ENCODE peak calls at places on chromosomes 12 and 14, in eight cellular contexts. T is uterus; K is cardiac muscle cell; D is foreskin keratinocyte; J is stomach; I is AG04450; F is CD8-positive, alpha-beta T cell; X is tibial artery. R is an unnamed sample.

GRCh38 chr12:26054383-26054782 is 70.5 kb downstream of the BHLHE41 start:
- DNase-seq in T (no peak), K (no peak), D (no peak), J (no peak), I (no peak), F (no peak), X (no peak), R (no peak)

GRCh38 chr14:23101986-23102625 is 2.7 kb downstream of the CIROP start:
- DNase-seq in T (no peak), K (no peak), D (no peak), J (no peak), I (no peak), F (no peak), X (no peak), R (no peak)

GRCh38 chr12:33676866-33677265 is 237.2 kb upstream of the SYT10 start:
- DNase-seq in T (no peak), K (no peak), D (no peak), J (no peak), I (no peak), F (no peak), X (no peak), R (no peak)

GRCh38 chr12:110343921-110344555 is 59.5 kb downstream of the ANAPC7 start:
- DNase-seq in T (no peak), K (no peak), D (no peak), J (no peak), I (no peak), F (no peak), X (no peak), R (no peak)

GRCh38 chr14:22386924-22387775 is 201.9 kb downstream of the DAD1 start:
- DNase-seq in T (peak), K (peak), D (peak), J (peak), I (peak), F (no peak), X (peak), R (peak)

GRCh38 chr14:52551696-52552062 is 626 bp downstream of the TXNDC16 start:
- DNase-seq in T (no peak), K (peak), D (peak), J (no peak), I (no peak), F (no peak), X (no peak), R (no peak)

GRCh38 chr14:29821665-29822429 is 105.8 kb downstream of the PRKD1 start:
- DNase-seq in T (no peak), K (no peak), D (no peak), J (no peak), I (no peak), F (no peak), X (no peak), R (no peak)

GRCh38 chr14:55807059-55807499 is 227.1 kb downstream of the KTN1 start:
- DNase-seq in T (peak), K (peak), D (peak), J (peak), I (no peak), F (peak), X (peak), R (no peak)

GRCh38 chr12:9673404-9674225 is 4.1 kb downstream of the CLEC2D start:
- DNase-seq in T (peak), K (peak), D (peak), J (no peak), I (peak), F (peak), X (peak), R (no peak)

GRCh38 chr12:116456683-116457082 is 102.5 kb upstream of the MAP1LC3B2 start:
- DNase-seq in T (peak), K (peak), D (no peak), J (no peak), I (no peak), F (no peak), X (no peak), R (no peak)

GRCh38 chr12:89070603-89071002 is 281.7 kb downstream of the DUSP6 start:
- DNase-seq in T (no peak), K (no peak), D (no peak), J (no peak), I (no peak), F (no peak), X (no peak), R (no peak)

GRCh38 chr14:63770187-63770807 is 42.4 kb upstream of the SGPP1 start:
- DNase-seq in T (peak), K (no peak), D (peak), J (peak), I (peak), F (peak), X (peak), R (peak)

GRCh38 chr12:106049546-106049945 is 89.2 kb downstream of the NUAK1 start:
- DNase-seq in T (no peak), K (no peak), D (no peak), J (no peak), I (no peak), F (no peak), X (no peak), R (no peak)

GRCh38 chr14:69318241-69318640 is 58.3 kb downstream of the GALNT16 start:
- DNase-seq in T (peak), K (no peak), D (no peak), J (no peak), I (no peak), F (no peak), X (no peak), R (no peak)

GRCh38 chr12:18262514-18262913 is 1.2 kb downstream of the PIK3C2G start:
- DNase-seq in T (no peak), K (no peak), D (peak), J (no peak), I (no peak), F (no peak), X (no peak), R (no peak)

GRCh38 chr14:63717704-63718103 is 10.2 kb downstream of the SGPP1 start:
- DNase-seq in T (no peak), K (peak), D (peak), J (no peak), I (no peak), F (no peak), X (no peak), R (no peak)

GRCh38 chr12:5716991-5717390 is 228.1 kb downstream of the ANO2 start:
- DNase-seq in T (no peak), K (no peak), D (no peak), J (no peak), I (no peak), F (no peak), X (no peak), R (no peak)

GRCh38 chr14:73474952-73475351 is 15.8 kb upstream of the RIOX1 start:
- DNase-seq in T (no peak), K (no peak), D (no peak), J (no peak), I (no peak), F (no peak), X (no peak), R (no peak)

GRCh38 chr12:115755752-115756140 is 521.7 kb downstream of the MED13L start:
- DNase-seq in T (no peak), K (no peak), D (no peak), J (no peak), I (no peak), F (no peak), X (no peak), R (no peak)

GRCh38 chr14:32050839-32051238 is 26.3 kb upstream of the ARHGAP5 start:
- DNase-seq in T (no peak), K (no peak), D (no peak), J (no peak), I (no peak), F (no peak), X (no peak), R (no peak)

GRCh38 chr12:61646639-61647038 is 613.6 kb upstream of the USP15 start:
- DNase-seq in T (no peak), K (no peak), D (no peak), J (no peak), I (no peak), F (no peak), X (no peak), R (no peak)

GRCh38 chr12:131494741-131495524 is 216.0 kb upstream of the SFSWAP start:
- DNase-seq in T (no peak), K (no peak), D (no peak), J (no peak), I (no peak), F (no peak), X (no peak), R (no peak)

GRCh38 chr12:53044052-53044581 is 5.7 kb upstream of the TNS2 start:
- DNase-seq in T (no peak), K (no peak), D (no peak), J (no peak), I (no peak), F (no peak), X (peak), R (no peak)

GRCh38 chr12:48934312-48934706 is 9.0 kb upstream of the FKBP11 start:
- DNase-seq in T (no peak), K (peak), D (no peak), J (no peak), I (no peak), F (no peak), X (no peak), R (no peak)

GRCh38 chr14:34804933-34805332 is 70.2 kb downstream of the BAZ1A start:
- DNase-seq in T (no peak), K (no peak), D (no peak), J (no peak), I (no peak), F (no peak), X (no peak), R (no peak)

GRCh38 chr12:100564090-100564489 is 9.4 kb upstream of the GAS2L3 start:
- DNase-seq in T (no peak), K (no peak), D (no peak), J (no peak), I (no peak), F (no peak), X (no peak), R (no peak)

GRCh38 chr14:106694638-106695393 is 1168.4 kb downstream of the TMEM121 start:
- DNase-seq in T (no peak), K (no peak), D (no peak), J (no peak), I (no peak), F (peak), X (no peak), R (no peak)

GRCh38 chr12:49553512-49554088 is 14.3 kb downstream of the MCRS1 start:
- DNase-seq in T (no peak), K (no peak), D (peak), J (no peak), I (no peak), F (no peak), X (no peak), R (no peak)

GRCh38 chr14:87999282-87999681 is 5.7 kb upstream of the GPR65 start:
- DNase-seq in T (no peak), K (no peak), D (no peak), J (no peak), I (no peak), F (no peak), X (no peak), R (no peak)

GRCh38 chr12:87413784-87414183 is 615.4 kb downstream of the C12orf50 start:
- DNase-seq in T (no peak), K (peak), D (peak), J (no peak), I (no peak), F (no peak), X (no peak), R (no peak)

GRCh38 chr12:68334136-68334535 is 2.0 kb upstream of the MDM1 start:
- DNase-seq in T (no peak), K (no peak), D (no peak), J (no peak), I (no peak), F (no peak), X (no peak), R (no peak)

GRCh38 chr12:126668961-126669360 is 1598.0 kb upstream of the TMEM132C start:
- DNase-seq in T (no peak), K (no peak), D (no peak), J (no peak), I (no peak), F (no peak), X (no peak), R (no peak)

GRCh38 chr12:126667340-126667739 is 1599.6 kb upstream of the TMEM132C start:
- DNase-seq in T (no peak), K (no peak), D (peak), J (no peak), I (no peak), F (no peak), X (no peak), R (no peak)

GRCh38 chr12:126668538-126668937 is 1598.4 kb upstream of the TMEM132C start:
- DNase-seq in T (no peak), K (no peak), D (peak), J (no peak), I (no peak), F (no peak), X (no peak), R (no peak)

GRCh38 chr12:126663304-126664094 is 1598.3 kb downstream of the AACS start:
- DNase-seq in T (no peak), K (peak), D (peak), J (no peak), I (no peak), F (no peak), X (no peak), R (peak)
- TF ChIP-seq CTCF in T (no peak), K (no peak), D (peak), J (no peak), I (no peak), F (no peak), X (no peak), R (peak)

GRCh38 chr12:14774074-14774943 is 29.0 kb downstream of the WBP11 start:
- DNase-seq in T (peak), K (peak), D (peak), J (peak), I (peak), F (peak), X (peak), R (peak)

GRCh38 chr12:14771651-14772137 is 31.6 kb downstream of the WBP11 start:
- DNase-seq in T (no peak), K (no peak), D (no peak), J (no peak), I (no peak), F (peak), X (no peak), R (no peak)

GRCh38 chr12:14773685-14774073 is 29.6 kb downstream of the WBP11 start:
- DNase-seq in T (no peak), K (no peak), D (no peak), J (no peak), I (no peak), F (no peak), X (no peak), R (peak)

GRCh38 chr12:14774944-14775651 is 28.2 kb downstream of the WBP11 start:
- DNase-seq in T (peak), K (peak), D (peak), J (peak), I (no peak), F (peak), X (peak), R (no peak)

GRCh38 chr12:14772946-14773345 is 30.3 kb downstream of the WBP11 start:
- DNase-seq in T (no peak), K (no peak), D (no peak), J (no peak), I (no peak), F (no peak), X (no peak), R (no peak)
- TF ChIP-seq CTCF in T (no peak), K (no peak), D (no peak), J (no peak), I (no peak), F (no peak), X (no peak), R (no peak)

GRCh38 chr12:76124456-76124855 is 40.0 kb upstream of the NAP1L1 start:
- DNase-seq in T (no peak), K (no peak), D (no peak), J (no peak), I (no peak), F (no peak), X (no peak), R (no peak)
- TF ChIP-seq CTCF in T (no peak), K (no peak), D (no peak), J (no peak), I (no peak), F (no peak), X (no peak), R (no peak)

GRCh38 chr14:101184562-101184961 is 281.0 kb upstream of the RTL1 start:
- DNase-seq in T (no peak), K (no peak), D (no peak), J (no peak), I (no peak), F (no peak), X (no peak), R (no peak)

GRCh38 chr14:101184104-101184455 is 280.6 kb upstream of the RTL1 start:
- DNase-seq in T (no peak), K (no peak), D (no peak), J (peak), I (no peak), F (no peak), X (no peak), R (no peak)

GRCh38 chr14:101185081-101185835 is 281.7 kb upstream of the RTL1 start:
- DNase-seq in T (peak), K (no peak), D (no peak), J (peak), I (no peak), F (no peak), X (no peak), R (no peak)

GRCh38 chr14:101182476-101182875 is 279.0 kb upstream of the RTL1 start:
- DNase-seq in T (no peak), K (no peak), D (no peak), J (peak), I (no peak), F (no peak), X (no peak), R (no peak)

GRCh38 chr14:101183376-101184103 is 280.0 kb upstream of the RTL1 start:
- DNase-seq in T (peak), K (peak), D (no peak), J (peak), I (no peak), F (no peak), X (no peak), R (peak)
- TF ChIP-seq CTCF in T (peak), K (peak), D (peak), J (peak), I (peak), F (no peak), X (no peak), R (peak)

GRCh38 chr12:7729683-7730195 is 17.4 kb downstream of the CLEC4C start:
- DNase-seq in T (no peak), K (no peak), D (peak), J (no peak), I (no peak), F (no peak), X (no peak), R (no peak)
- TF ChIP-seq CTCF in T (no peak), K (no peak), D (no peak), J (no peak), I (no peak), F (no peak), X (no peak), R (no peak)

DNA sequence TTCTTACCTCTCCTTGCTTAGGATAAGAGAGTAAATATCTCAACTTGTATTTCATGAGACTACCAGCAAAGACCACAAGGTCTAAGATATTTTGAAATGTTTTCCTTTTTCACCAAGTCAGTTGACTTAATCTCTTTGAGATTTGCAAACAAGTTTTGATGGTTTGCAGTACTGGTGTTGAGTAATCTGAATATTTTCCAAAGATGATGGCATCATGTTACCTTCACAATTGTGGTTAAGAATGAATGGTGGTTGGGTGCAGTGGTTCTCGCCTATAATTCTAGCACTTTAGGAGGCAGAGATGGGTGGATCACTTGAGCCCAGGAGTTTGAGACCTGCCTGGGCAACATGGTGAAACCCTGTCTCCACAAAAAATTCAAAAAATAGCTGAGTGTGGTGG is 225.7 kb downstream of the TMTC2 start:
- DNase-seq in T (no peak), K (no peak), D (peak), J (no peak), I (no peak), F (no peak), X (no peak), R (no peak)
- TF ChIP-seq CTCF in T (no peak), K (no peak), D (no peak), J (no peak), I (no peak), F (no peak), X (no peak), R (no peak)

GRCh38 chr12:8593246-8593645 is 19.4 kb downstream of the AICDA start:
- DNase-seq in T (no peak), K (no peak), D (no peak), J (no peak), I (no peak), F (no peak), X (no peak), R (no peak)

GRCh38 chr12:8589679-8590078 is 23.0 kb downstream of the AICDA start:
- DNase-seq in T (no peak), K (no peak), D (no peak), J (no peak), I (no peak), F (no peak), X (no peak), R (no peak)

GRCh38 chr12:8594072-8594471 is 18.6 kb downstream of the AICDA start:
- DNase-seq in T (no peak), K (no peak), D (no peak), J (no peak), I (no peak), F (no peak), X (no peak), R (no peak)

DNA sequence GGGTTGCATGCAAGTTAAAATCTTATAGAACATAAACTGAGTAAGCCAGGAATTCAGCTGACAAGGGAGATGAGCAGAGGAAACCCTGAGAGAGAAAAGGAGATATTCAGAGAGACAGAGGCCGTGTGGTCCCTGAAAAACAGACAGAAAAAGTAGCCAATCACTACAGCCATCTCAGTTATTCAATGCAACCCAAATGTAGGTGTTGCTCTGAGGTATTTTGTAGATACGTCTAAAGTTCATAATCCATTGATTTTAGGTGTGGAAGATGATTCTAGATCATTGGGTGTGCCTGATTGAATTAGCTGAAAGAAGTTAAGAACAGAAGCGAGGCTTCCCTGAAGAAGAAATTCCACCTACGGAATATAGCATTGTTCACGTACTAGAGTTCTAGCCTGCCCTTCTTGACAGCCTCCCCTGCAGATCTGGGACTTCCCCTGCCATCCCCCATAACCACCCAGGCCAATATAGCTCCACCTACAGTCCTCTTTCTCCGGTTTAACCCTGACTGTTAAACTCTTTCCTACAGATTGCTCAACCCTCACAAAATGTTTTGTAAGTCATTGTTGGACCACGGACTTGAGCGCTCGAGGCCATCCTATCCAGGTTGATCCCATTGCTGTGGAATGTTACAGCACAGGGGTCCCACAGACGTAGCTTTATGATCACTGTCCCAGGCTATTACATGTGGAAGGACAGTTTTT is 21.7 kb downstream of the AICDA start:
- DNase-seq in T (no peak), K (no peak), D (peak), J (no peak), I (no peak), F (no peak), X (no peak), R (no peak)
- TF ChIP-seq CTCF in T (no peak), K (no peak), D (no peak), J (no peak), I (no peak), F (no peak), X (no peak), R (no peak)

R was measured in neural crest cell.